ENCODE peak calls at places on chromosome 20, in seven cellular contexts. X is H9, A is neuronal stem cell, M is H1, O is mesenchymal stem cell, J is IMR-90, R is trophoblast cell. E is an unnamed sample.

GRCh38 chr20:37988555-37988954 is 44.7 kb downstream of the TTI1 start:
- DNase-seq in J (no peak), X (no peak), R (no peak), A (no peak), M (no peak), O (peak), E (no peak)

GRCh38 chr20:43511879-43512278 is 4.4 kb downstream of the L3MBTL1 start:
- DNase-seq in X (no peak), O (no peak), M (no peak), A (no peak), J (no peak), R (no peak), E (no peak)

GRCh38 chr20:57738053-57738452 is 28.2 kb upstream of the PMEPA1 start:
- DNase-seq in J (no peak), M (no peak), O (no peak), R (no peak), A (no peak), X (no peak), E (no peak)

GRCh38 chr20:23214903-23215302 is 128.8 kb upstream of the CD93 start:
- DNase-seq in A (no peak), X (no peak), M (no peak), O (no peak), R (no peak), J (peak), E (no peak)

GRCh38 chr20:46455729-46456128 is 49.3 kb upstream of the ELMO2 start:
- DNase-seq in O (no peak), M (no peak), A (no peak), X (no peak), J (no peak), R (no peak), E (no peak)

GRCh38 chr20:15065794-15066193 is 728.4 kb upstream of the FLRT3 start:
- DNase-seq in A (no peak), R (no peak), M (no peak), J (no peak), X (no peak), O (no peak), E (no peak)

GRCh38 chr20:11275740-11276139 is 601.9 kb upstream of the JAG1 start:
- DNase-seq in X (no peak), O (no peak), A (no peak), R (no peak), J (no peak), M (no peak), E (no peak)

GRCh38 chr20:20956586-20956985 is 149.6 kb downstream of the LINC00237 start:
- DNase-seq in A (peak), J (no peak), R (no peak), X (no peak), O (no peak), M (no peak), E (no peak)

GRCh38 chr20:3248167-3248992 is 9.4 kb upstream of the SLC4A11 start:
- DNase-seq in M (no peak), X (peak), O (peak), A (peak), R (peak), J (no peak), E (peak)

GRCh38 chr20:12394786-12395185 is 477.1 kb downstream of the BTBD3 start:
- DNase-seq in R (peak), A (no peak), O (no peak), X (peak), M (no peak), J (no peak), E (peak)

GRCh38 chr20:5947276-5947675 is 3.1 kb downstream of the TRMT6 start:
- DNase-seq in O (no peak), R (no peak), M (no peak), J (no peak), A (no peak), X (no peak), E (no peak)

GRCh38 chr20:25238319-25239037 is 9.4 kb upstream of the PYGB start:
- DNase-seq in X (no peak), M (no peak), R (no peak), O (peak), A (no peak), J (peak), E (no peak)

GRCh38 chr20:13259921-13260320 is 38.8 kb downstream of the ISM1 start:
- DNase-seq in M (no peak), J (no peak), A (no peak), O (no peak), R (no peak), X (no peak), E (no peak)

GRCh38 chr20:7505152-7505834 is 435.0 kb downstream of the HAO1 start:
- DNase-seq in M (no peak), X (no peak), R (no peak), J (no peak), O (no peak), A (no peak), E (peak)

GRCh38 chr20:5731753-5732366 is 18.3 kb upstream of the SHLD1 start:
- DNase-seq in X (no peak), M (no peak), R (no peak), O (no peak), A (no peak), J (no peak), E (no peak)

GRCh38 chr20:20519269-20519668 is 151.4 kb downstream of the INSM1 start:
- DNase-seq in X (no peak), O (no peak), J (no peak), A (no peak), M (no peak), R (no peak), E (no peak)

GRCh38 chr20:32036716-32037355 is 15.2 kb upstream of the HCK start:
- DNase-seq in X (no peak), R (no peak), O (peak), J (peak), M (no peak), A (no peak), E (no peak)

GRCh38 chr20:60102665-60103210 is 144.5 kb downstream of the CDH26 start:
- DNase-seq in J (no peak), R (no peak), M (no peak), O (no peak), A (no peak), X (no peak), E (no peak)

DNA sequence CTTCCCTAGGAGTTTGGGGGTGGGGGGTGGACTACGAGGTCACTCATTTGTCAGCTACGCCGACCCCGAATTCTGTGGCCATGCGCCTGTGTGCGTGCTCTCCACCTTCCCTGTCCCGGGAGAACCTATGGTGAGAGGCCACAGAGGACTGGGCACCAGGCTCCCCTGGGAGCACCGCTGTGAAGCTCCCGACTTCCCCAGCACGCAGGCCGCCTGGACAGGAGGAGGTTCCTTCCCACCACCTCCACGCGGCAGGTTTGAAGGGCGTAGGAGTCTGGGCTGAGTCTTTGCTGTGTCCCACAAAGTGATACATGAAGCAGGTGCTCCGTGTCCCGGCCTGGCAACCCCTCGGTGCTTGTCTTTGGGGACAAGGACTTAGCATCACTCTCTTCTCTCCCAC is 107.2 kb downstream of the CDH4 start:
- DNase-seq in O (no peak), A (no peak), X (no peak), J (no peak), M (no peak), R (no peak), E (no peak)
- H4K8ac ChIP-seq in O (no peak), A (no peak), X (no peak), J (no peak), M (no peak), R (no peak), E (no peak)

GRCh38 chr20:62137478-62138203 is 5.6 kb downstream of the PSMA7 start:
- DNase-seq in O (no peak), J (no peak), M (no peak), R (no peak), X (no peak), A (no peak), E (no peak)
- H4K8ac ChIP-seq in O (no peak), J (no peak), M (no peak), R (no peak), X (no peak), A (peak), E (no peak)

GRCh38 chr20:56430957-56431356 is 18.9 kb downstream of the CASS4 start:
- DNase-seq in X (no peak), M (no peak), R (no peak), J (no peak), O (no peak), A (no peak), E (no peak)

GRCh38 chr20:56433221-56433879 is 21.3 kb downstream of the CASS4 start:
- DNase-seq in X (no peak), M (no peak), O (no peak), R (no peak), A (no peak), J (no peak), E (no peak)

GRCh38 chr20:56429941-56430340 is 17.9 kb downstream of the CASS4 start:
- DNase-seq in M (no peak), A (no peak), R (no peak), J (no peak), X (no peak), O (no peak), E (no peak)

GRCh38 chr20:56430471-56430870 is 18.4 kb downstream of the CASS4 start:
- DNase-seq in J (no peak), R (no peak), A (no peak), X (no peak), M (no peak), O (no peak), E (no peak)

DNA sequence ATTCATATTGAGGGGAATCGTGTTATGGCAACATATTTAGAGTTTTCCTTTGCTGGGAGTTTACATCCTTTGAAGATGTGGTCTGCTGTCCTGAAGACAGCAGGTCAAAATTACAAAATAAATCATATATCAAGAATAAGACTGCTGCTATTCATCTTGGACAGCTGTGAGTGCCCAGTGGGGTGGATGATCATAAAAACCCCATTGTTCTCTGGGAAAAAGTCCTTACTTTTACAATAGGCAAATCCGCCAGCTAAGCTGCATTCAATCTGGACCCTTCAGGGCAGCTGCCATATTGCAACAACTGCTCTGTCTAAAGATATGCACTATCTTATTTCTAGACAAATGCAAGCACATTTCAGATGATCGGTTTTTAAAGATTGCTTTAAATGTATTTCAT is 19.4 kb downstream of the CASS4 start:
- DNase-seq in A (no peak), J (no peak), O (no peak), X (no peak), R (no peak), M (no peak), E (no peak)
- H4K8ac ChIP-seq in A (no peak), J (peak), O (no peak), X (no peak), R (no peak), M (no peak), E (no peak)

GRCh38 chr20:877814-878213 is 38.3 kb downstream of the ANGPT4 start:
- DNase-seq in X (no peak), J (no peak), M (no peak), O (no peak), A (no peak), R (no peak), E (no peak)
- H4K8ac ChIP-seq in X (no peak), J (no peak), M (no peak), O (no peak), A (no peak), R (no peak), E (no peak)

GRCh38 chr20:4507288-4507719 is 214.4 kb upstream of the PRND start:
- DNase-seq in R (peak), X (no peak), J (peak), O (peak), A (no peak), M (no peak), E (no peak)

GRCh38 chr20:4508773-4509172 is 212.9 kb upstream of the PRND start:
- DNase-seq in X (no peak), R (no peak), M (no peak), J (no peak), A (no peak), O (no peak), E (peak)

GRCh38 chr20:4509825-4510522 is 211.7 kb upstream of the PRND start:
- DNase-seq in R (no peak), X (no peak), A (no peak), O (no peak), M (no peak), J (peak), E (no peak)

GRCh38 chr20:4502756-4503155 is 219.0 kb upstream of the PRND start:
- DNase-seq in M (no peak), A (no peak), X (no peak), O (no peak), J (no peak), R (no peak), E (no peak)

DNA sequence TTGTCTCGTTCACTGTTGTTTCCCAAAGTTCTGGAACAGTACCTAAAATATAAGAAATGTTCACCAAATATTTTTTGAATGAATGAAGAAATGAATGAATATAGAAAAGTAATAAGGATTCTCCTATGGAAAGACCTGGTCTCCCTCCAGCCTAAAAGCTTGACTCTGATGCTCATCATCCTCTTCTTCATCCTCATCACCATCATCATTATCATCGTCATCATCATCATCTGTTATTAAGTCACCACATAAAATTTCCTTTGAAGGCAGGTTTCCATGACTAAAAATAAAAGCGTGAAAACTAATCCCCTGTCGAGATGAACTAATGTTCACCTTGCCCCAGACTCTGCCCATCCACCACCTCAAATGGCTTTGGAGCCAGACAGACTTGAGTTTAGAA is 216.9 kb upstream of the PRND start:
- DNase-seq in J (no peak), O (no peak), X (no peak), R (no peak), M (no peak), A (no peak), E (no peak)
- H4K8ac ChIP-seq in J (no peak), O (no peak), X (no peak), R (no peak), M (no peak), A (no peak), E (no peak)

E was measured in mesendoderm.